ENCODE peak calls at places on chromosomes 6 and 20, in four cellular contexts. D, S, M and F are unnamed samples. For H3K27me3, the result is how much of the 10 kb centered on the place peaks cover.

GRCh38 chr20:58192065-58192464 is 36.4 kb downstream of the ANKRD60 start:
- DNase-seq in D (no peak), S (no peak), M (no peak), F (no peak)

GRCh38 chr20:6074145-6074561 is 20.3 kb upstream of the LRRN4 start:
- DNase-seq in D (peak), S (no peak), M (no peak), F (peak)

GRCh38 chr6:33324139-33324538 is 6.6 kb upstream of the ZBTB22 start:
- DNase-seq in D (no peak), S (no peak), M (no peak), F (no peak)

GRCh38 chr6:87501809-87502572 is 29.2 kb downstream of the SLC35A1 start:
- DNase-seq in D (no peak), S (no peak), M (no peak), F (no peak)

GRCh38 chr6:70894001-70894400 is 62.9 kb downstream of the B3GAT2 start:
- DNase-seq in D (no peak), S (no peak), M (no peak), F (no peak)

GRCh38 chr6:144909753-144910280 is 624.7 kb downstream of the UTRN start:
- DNase-seq in D (no peak), S (no peak), M (no peak), F (no peak)

GRCh38 chr6:36035240-36035639 is 7.6 kb downstream of the MAPK14 start:
- DNase-seq in D (no peak), S (no peak), M (no peak), F (no peak)

GRCh38 chr20:35833271-35833670 is 61.5 kb downstream of the PHF20 start:
- DNase-seq in D (no peak), S (no peak), M (no peak), F (peak)

GRCh38 chr20:24098886-24099285 is 110.3 kb upstream of the GGTLC1 start:
- DNase-seq in D (no peak), S (no peak), M (no peak), F (no peak)

GRCh38 chr6:36679043-36679821 is 718 bp downstream of the CDKN1A start:
- DNase-seq in D (peak), S (peak), M (peak), F (peak)

GRCh38 chr20:4041748-4042411 is 26.5 kb upstream of the RNF24 start:
- DNase-seq in D (no peak), S (peak), M (peak), F (peak)

GRCh38 chr20:4045082-4045481 is 29.7 kb upstream of the RNF24 start:
- DNase-seq in D (no peak), S (no peak), M (no peak), F (no peak)

GRCh38 chr20:4045741-4046140 is 30.4 kb upstream of the RNF24 start:
- DNase-seq in D (no peak), S (no peak), M (no peak), F (no peak)

GRCh38 chr20:4043329-4043728 is 28.0 kb upstream of the RNF24 start:
- DNase-seq in D (no peak), S (no peak), M (no peak), F (no peak)

DNA sequence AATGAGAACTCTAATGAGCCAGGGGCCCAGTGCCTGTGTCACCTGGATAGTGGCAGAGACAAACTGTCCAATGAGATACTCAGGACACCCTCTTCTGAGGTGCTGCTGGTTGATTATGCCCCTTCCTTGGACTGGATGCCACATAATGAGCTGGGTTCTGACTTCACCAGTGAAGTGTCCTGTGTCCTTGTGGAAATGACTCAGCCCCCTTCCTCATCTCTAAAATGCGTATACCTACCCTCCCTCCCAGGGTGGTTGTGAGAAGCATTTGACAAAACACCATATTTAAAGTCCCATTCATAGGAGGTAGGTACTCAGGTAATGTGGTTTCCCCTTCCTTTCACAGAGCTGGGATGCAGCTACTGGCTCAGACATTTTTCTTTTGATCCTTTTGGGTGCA is 28.4 kb upstream of the RNF24 start:
- DNase-seq in D (no peak), S (no peak), M (no peak), F (no peak)
- H3K27me3 ChIP-seq in D (under half), S (under half), M (under half), F (under half)

GRCh38 chr20:62301111-62301668 is 1.6 kb upstream of the ADRM1 start:
- DNase-seq in D (no peak), S (no peak), M (no peak), F (no peak)
- H3K27me3 ChIP-seq in D (under half), S (under half), M (under half), F (under half)

DNA sequence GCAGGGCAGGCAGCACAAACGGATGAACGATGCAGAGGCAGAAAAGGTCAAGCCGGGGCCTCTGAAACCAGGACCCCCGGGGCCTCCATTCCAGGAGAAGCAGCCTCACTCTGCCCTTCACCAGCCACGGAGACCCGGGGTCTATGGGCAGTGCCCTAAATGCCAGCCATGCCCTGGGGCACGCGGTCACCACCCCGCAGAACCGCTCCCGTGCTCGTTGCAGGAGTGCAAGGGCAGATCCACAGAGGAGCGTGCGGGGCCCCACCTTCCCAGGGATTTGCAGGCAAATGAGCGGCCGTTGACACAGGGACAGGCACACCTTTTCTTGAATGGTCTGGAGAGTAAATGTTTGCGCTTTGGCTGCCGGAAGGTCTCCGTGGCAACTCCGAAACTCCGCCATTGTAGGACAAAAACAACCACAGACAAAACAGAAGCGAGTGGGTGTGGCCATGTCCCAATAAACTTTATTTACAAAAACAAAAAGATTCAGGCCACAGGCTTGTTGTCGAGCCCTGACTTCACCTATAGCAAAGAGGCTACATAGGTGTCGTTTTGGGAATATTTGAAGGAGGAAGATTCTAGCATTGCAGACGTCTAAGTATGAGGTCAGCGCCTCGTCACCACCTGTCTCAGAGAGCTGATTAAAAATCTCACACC is 163.3 kb downstream of the TAF4 start:
- DNase-seq in D (no peak), S (no peak), M (no peak), F (no peak)
- H3K27me3 ChIP-seq in D (under half), S (under half), M (half or more), F (half or more)

GRCh38 chr6:136887899-136888298 is 34.2 kb upstream of the SLC35D3 start:
- DNase-seq in D (no peak), S (no peak), M (no peak), F (no peak)
- H3K27me3 ChIP-seq in D (under half), S (under half), M (under half), F (under half)

GRCh38 chr20:44180814-44181213 is 6.2 kb downstream of the JPH2 start:
- DNase-seq in D (no peak), S (no peak), M (peak), F (no peak)

GRCh38 chr20:44182135-44182765 is 4.7 kb downstream of the JPH2 start:
- DNase-seq in D (no peak), S (no peak), M (no peak), F (no peak)

GRCh38 chr20:44181611-44182010 is 5.4 kb downstream of the JPH2 start:
- DNase-seq in D (no peak), S (no peak), M (peak), F (no peak)

GRCh38 chr20:44183282-44183681 is 3.7 kb downstream of the JPH2 start:
- DNase-seq in D (no peak), S (no peak), M (no peak), F (no peak)

DNA sequence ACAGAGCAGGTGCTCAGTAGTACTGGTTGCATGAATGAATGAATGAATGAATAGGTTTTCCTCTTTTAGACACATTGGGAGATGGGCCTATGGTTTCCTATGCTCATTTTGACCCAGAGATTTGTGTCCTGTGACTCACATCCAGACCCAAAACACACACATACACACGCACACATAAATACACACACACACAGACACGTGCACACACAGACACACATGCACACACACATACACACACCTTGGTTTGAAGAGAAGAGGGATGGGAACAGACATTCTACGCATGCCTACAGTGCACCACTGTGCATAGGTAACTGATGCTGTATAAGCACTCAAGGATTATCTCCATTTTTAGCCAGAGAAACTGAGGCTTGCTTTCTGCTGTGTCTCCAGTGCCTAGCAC is 4.1 kb downstream of the JPH2 start:
- DNase-seq in D (no peak), S (no peak), M (no peak), F (no peak)
- H3K27me3 ChIP-seq in D (under half), S (under half), M (under half), F (under half)

GRCh38 chr20:49353348-49353747 is 75.5 kb upstream of the ZNFX1 start:
- DNase-seq in D (no peak), S (no peak), M (no peak), F (no peak)
- H3K27me3 ChIP-seq in D (under half), S (under half), M (under half), F (under half)

GRCh38 chr6:168901076-168901475 is 352.6 kb downstream of the THBS2 start:
- DNase-seq in D (no peak), S (no peak), M (no peak), F (no peak)

GRCh38 chr6:168902075-168902474 is 351.6 kb downstream of the THBS2 start:
- DNase-seq in D (no peak), S (no peak), M (no peak), F (no peak)

GRCh38 chr6:168895102-168895812 is 358.4 kb downstream of the THBS2 start:
- DNase-seq in D (peak), S (peak), M (peak), F (peak)

GRCh38 chr6:168892031-168892430 is 361.6 kb downstream of the THBS2 start:
- DNase-seq in D (no peak), S (no peak), M (no peak), F (no peak)

DNA sequence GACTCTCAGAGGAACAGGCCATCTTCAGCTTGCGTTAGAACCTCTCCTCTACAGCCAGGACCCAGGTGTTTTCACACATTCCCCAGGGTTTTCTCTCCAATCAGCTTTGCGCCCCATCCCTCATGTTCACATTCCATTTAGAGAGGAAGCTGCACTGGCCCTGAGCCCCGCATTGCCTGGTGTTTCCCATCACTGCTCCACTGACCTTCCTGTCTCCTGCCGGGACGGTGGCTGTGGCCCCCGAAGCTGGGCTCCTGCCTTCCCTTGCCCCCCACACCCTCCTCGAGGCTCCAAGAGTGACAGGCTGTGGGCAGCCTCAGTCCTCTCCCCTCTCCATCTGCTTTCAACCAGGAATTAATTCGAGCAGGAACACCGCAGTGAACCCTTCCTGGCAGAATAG is 357.3 kb downstream of the THBS2 start:
- DNase-seq in D (no peak), S (no peak), M (no peak), F (no peak)
- H3K27me3 ChIP-seq in D (under half), S (under half), M (under half), F (under half)

DNA sequence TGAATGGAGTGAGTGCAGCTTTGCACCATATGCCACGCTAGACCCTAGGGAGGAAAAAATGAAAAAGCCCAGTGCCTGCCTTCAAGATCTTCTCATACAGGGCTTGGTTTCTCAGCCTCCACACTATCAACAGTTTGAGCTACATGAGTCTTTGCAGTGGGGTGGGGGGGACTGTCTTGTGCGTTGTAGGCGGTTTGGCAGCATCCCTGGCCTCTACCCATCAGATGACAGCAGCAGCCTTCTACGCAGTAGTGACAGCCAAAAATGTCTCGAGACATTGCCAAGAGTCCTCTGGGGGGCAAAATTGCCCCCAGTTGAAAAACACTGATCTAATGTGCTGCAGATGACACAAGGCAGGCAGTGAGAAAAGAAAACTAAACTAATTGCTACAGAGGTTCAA is 6.2 kb downstream of the CDH22 start:
- DNase-seq in D (no peak), S (no peak), M (no peak), F (no peak)
- H3K27me3 ChIP-seq in D (under half), S (under half), M (half or more), F (under half)